ENCODE peak calls at places on chromosome 2, in eight cellular contexts. W is GM23248, O is AG04450, G is glutamatergic neuron, I is T-helper 2 cell, A is lower lobe of right lung, K is DMS153, R is A172. Y is an unnamed sample.

GRCh38 chr2:119756837-119757236 is 2.9 kb upstream of the PTPN4 start:
- DNase-seq in W (peak), O (no peak), G (no peak), I (no peak), A (no peak), K (no peak), R (peak), Y (peak)

GRCh38 chr2:150911766-150912280 is 349.8 kb downstream of the RBM43 start:
- DNase-seq in W (peak), O (peak), G (no peak), I (no peak), A (peak), K (no peak), R (peak), Y (no peak)

GRCh38 chr2:26606847-26607190 is 34.3 kb downstream of the CIB4 start:
- DNase-seq in W (no peak), O (no peak), G (peak), I (no peak), A (no peak), K (no peak), R (no peak), Y (no peak)

GRCh38 chr2:11250400-11251277 is 93.8 kb downstream of the ROCK2 start:
- DNase-seq in W (peak), O (no peak), G (no peak), I (no peak), A (no peak), K (no peak), R (peak), Y (no peak)

GRCh38 chr2:101850450-101850849 is 141.3 kb upstream of the IL1R2 start:
- DNase-seq in W (no peak), O (no peak), G (no peak), I (no peak), A (no peak), K (no peak), R (no peak), Y (no peak)

GRCh38 chr2:231920366-231920765 is 5.8 kb downstream of the NPPC start:
- DNase-seq in W (no peak), O (no peak), G (no peak), I (no peak), A (peak), K (no peak), R (no peak), Y (no peak)

GRCh38 chr2:207330912-207331311 is 165.2 kb upstream of the KLF7 start:
- DNase-seq in W (peak), O (peak), G (no peak), I (peak), A (no peak), K (peak), R (peak), Y (peak)

GRCh38 chr2:11784747-11785610 is 38.5 kb downstream of the LPIN1 start:
- DNase-seq in W (peak), O (no peak), G (peak), I (peak), A (peak), K (no peak), R (no peak), Y (no peak)

GRCh38 chr2:16408331-16409005 is 257.2 kb downstream of the CYRIA start:
- DNase-seq in W (no peak), O (no peak), G (no peak), I (no peak), A (no peak), K (no peak), R (no peak), Y (no peak)

GRCh38 chr2:191836853-191837769 is 9.8 kb downstream of the CAVIN2 start:
- DNase-seq in W (no peak), O (no peak), G (no peak), I (no peak), A (no peak), K (no peak), R (no peak), Y (no peak)

GRCh38 chr2:3294066-3294465 is 83.6 kb downstream of the EIPR1 start:
- DNase-seq in W (no peak), O (no peak), G (no peak), I (no peak), A (no peak), K (no peak), R (no peak), Y (no peak)

Y was measured in GOT3.